ENCODE peak calls at places on chromosomes 3 and 15, in five cellular contexts. E is CD4-positive, CD25-positive, alpha-beta regulatory T cell; H is kidney epithelial cell; J is fibroblast of lung; Y is right lobe of liver. K is an unnamed sample.

GRCh38 chr15:58438956-58439355 is 7.2 kb downstream of the LIPC start:
- DNase-seq in E (peak), Y (peak), J (peak), H (no peak), K (peak)

GRCh38 chr15:38474155-38474757 is 20.3 kb downstream of the FAM98B start:
- DNase-seq in E (peak), H (no peak), Y (no peak), J (peak), K (no peak)

GRCh38 chr3:192487032-192487431 is 240.3 kb downstream of the FGF12 start:
- DNase-seq in H (no peak), J (no peak), Y (no peak), E (no peak), K (no peak)

GRCh38 chr3:151911462-151911861 is 38.0 kb downstream of the SUCNR1 start:
- DNase-seq in H (no peak), J (no peak), Y (no peak), E (no peak), K (no peak)

GRCh38 chr3:177491301-177492031 is 294.2 kb upstream of the TBL1XR1 start:
- DNase-seq in E (no peak), H (no peak), Y (no peak), J (peak), K (no peak)

GRCh38 chr3:176141837-176142236 is 1055.4 kb downstream of the TBL1XR1 start:
- DNase-seq in H (no peak), J (no peak), E (no peak), Y (no peak), K (no peak)

GRCh38 chr3:9749333-9749662 is 454 bp upstream of the OGG1 start:
- DNase-seq in Y (no peak), H (no peak), E (no peak), J (no peak), K (no peak)

GRCh38 chr3:39101022-39101689 is 6.3 kb downstream of the GORASP1 start:
- DNase-seq in E (peak), Y (no peak), J (peak), H (no peak), K (no peak)

GRCh38 chr15:101393172-101393571 is 96.3 kb downstream of the PCSK6 start:
- DNase-seq in J (no peak), H (no peak), E (no peak), Y (peak), K (peak)

GRCh38 chr3:174441588-174442316 is 417.4 kb upstream of the NAALADL2 start:
- DNase-seq in E (no peak), H (peak), J (peak), Y (no peak), K (no peak)

GRCh38 chr15:99476413-99477222 is 89.2 kb upstream of the MEF2A start:
- DNase-seq in J (peak), Y (no peak), E (no peak), H (peak), K (peak)

GRCh38 chr15:52866698-52867097 is 76.6 kb upstream of the ONECUT1 start:
- DNase-seq in J (no peak), Y (no peak), H (no peak), E (no peak), K (no peak)

GRCh38 chr3:49722896-49723295 is 855 bp downstream of the GMPPB start:
- DNase-seq in J (no peak), E (no peak), H (no peak), Y (peak), K (peak)

GRCh38 chr15:55907797-55908196 is 85.6 kb downstream of the NEDD4 start:
- DNase-seq in J (peak), H (peak), E (no peak), Y (no peak), K (no peak)

GRCh38 chr15:72313448-72313840 is 6.5 kb downstream of the CELF6 start:
- DNase-seq in J (no peak), Y (no peak), H (no peak), E (no peak), K (no peak)

GRCh38 chr15:90705212-90705611 is 11.9 kb upstream of the BLM start:
- DNase-seq in Y (no peak), J (no peak), H (no peak), E (no peak), K (no peak)

GRCh38 chr3:42043116-42043796 is 47.9 kb upstream of the TRAK1 start:
- DNase-seq in H (peak), E (no peak), Y (no peak), J (peak), K (no peak)
- H3K4me3 ChIP-seq in H (no peak), E (no peak), Y (no peak), J (peak), K (no peak)

DNA sequence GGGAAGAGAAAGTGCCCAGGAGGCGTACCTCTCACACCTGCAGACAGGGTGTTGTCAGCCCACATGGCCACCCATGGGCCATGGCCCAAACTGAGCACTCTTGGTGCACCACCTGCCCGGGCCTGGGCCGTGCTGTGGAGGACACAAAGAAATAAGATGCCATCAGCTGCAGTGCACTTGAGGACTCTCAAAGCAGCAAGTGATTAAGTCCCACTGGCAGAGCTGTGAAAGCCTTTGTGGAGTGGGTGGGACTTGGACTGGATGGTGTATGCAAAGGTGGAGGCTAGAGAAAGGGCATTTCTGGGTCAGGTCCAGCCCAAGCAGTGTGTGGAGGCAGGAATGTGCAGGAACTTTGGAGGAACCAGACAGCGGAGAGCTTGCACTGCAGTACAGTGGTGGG is 122.3 kb downstream of the MEGF11 start:
- DNase-seq in E (no peak), H (no peak), Y (no peak), J (no peak), K (no peak)
- H3K4me3 ChIP-seq in E (no peak), H (no peak), Y (no peak), J (no peak), K (no peak)

GRCh38 chr3:150080058-150080730 is 109.5 kb upstream of the PFN2 start:
- DNase-seq in H (no peak), E (no peak), Y (no peak), J (no peak), K (no peak)

GRCh38 chr3:150084128-150084527 is 113.4 kb upstream of the PFN2 start:
- DNase-seq in J (no peak), E (no peak), Y (no peak), H (no peak), K (no peak)

GRCh38 chr3:150081084-150081483 is 110.4 kb upstream of the PFN2 start:
- DNase-seq in Y (no peak), J (peak), E (no peak), H (no peak), K (no peak)

GRCh38 chr3:150082898-150083652 is 112.4 kb upstream of the PFN2 start:
- DNase-seq in H (no peak), J (no peak), Y (no peak), E (no peak), K (no peak)

DNA sequence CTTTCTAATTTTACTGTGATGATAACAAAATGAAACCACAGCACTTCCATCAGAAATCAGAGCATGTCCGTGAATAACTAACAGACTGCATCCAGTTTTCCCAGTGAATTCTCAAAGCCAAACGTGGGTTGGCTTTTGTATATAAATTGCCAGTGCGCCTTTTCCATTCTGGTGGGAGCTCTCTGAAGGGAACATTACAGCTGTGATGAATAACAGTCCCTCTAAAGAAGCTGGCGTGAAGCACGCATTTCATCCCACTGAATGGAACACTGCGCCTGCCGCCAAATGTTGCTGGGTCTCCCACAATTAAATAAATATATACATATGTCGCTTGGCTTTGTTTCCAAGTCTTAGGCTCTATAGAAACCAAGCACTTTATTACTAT is 113.0 kb upstream of the PFN2 start:
- DNase-seq in H (no peak), Y (no peak), E (no peak), J (peak), K (no peak)
- H3K4me3 ChIP-seq in H (no peak), Y (no peak), E (no peak), J (peak), K (peak)

GRCh38 chr3:187748050-187748481 is 2.8 kb upstream of the BCL6 start:
- DNase-seq in H (no peak), Y (peak), J (peak), E (peak), K (peak)
- H3K4me3 ChIP-seq in H (no peak), Y (no peak), J (no peak), E (no peak), K (no peak)

GRCh38 chr3:72441284-72441994 is 406.8 kb downstream of the SHQ1 start:
- DNase-seq in Y (no peak), E (no peak), H (no peak), J (no peak), K (no peak)
- H3K4me3 ChIP-seq in Y (no peak), E (no peak), H (no peak), J (no peak), K (no peak)

K was measured in tibial artery.